ENCODE peak calls at places on chromosomes 1 and 21, in eight cellular contexts. G is cardiac muscle cell, O is tibial artery, N is Panc1, B is mucosa of descending colon, M is left ventricle myocardium inferior, X is heart right ventricle, U is IMR-90. F is an unnamed sample.

GRCh38 chr1:230540416-230540815 is 101.9 kb upstream of the COG2 start:
- DNase-seq in G (no peak), O (no peak), N (no peak), B (no peak), M (no peak), X (no peak), U (no peak), F (no peak)

GRCh38 chr1:24186711-24186992 is 437 bp downstream of the IFNLR1 start:
- DNase-seq in G (no peak), O (no peak), N (no peak), B (no peak), M (no peak), X (no peak), U (no peak), F (no peak)

GRCh38 chr1:226104671-226105121 is 42.2 kb downstream of the H3-3A start:
- DNase-seq in G (no peak), O (no peak), N (no peak), B (peak; percentile 23), M (no peak), X (no peak), U (peak; percentile 52), F (no peak)

GRCh38 chr1:61207416-61207815 is 125.1 kb downstream of the NFIA start:
- DNase-seq in G (no peak), O (no peak), N (no peak), B (no peak), M (no peak), X (no peak), U (no peak), F (no peak)

GRCh38 chr1:151838491-151839412 is 868 bp downstream of the C2CD4D start:
- DNase-seq in G (peak; percentile 8), O (no peak), N (no peak), B (no peak), M (no peak), X (no peak), U (no peak), F (no peak)

GRCh38 chr1:2396476-2396875 is 4.8 kb downstream of the RER1 start:
- DNase-seq in G (no peak), O (no peak), N (no peak), B (no peak), M (no peak), X (no peak), U (no peak), F (no peak)

GRCh38 chr21:45613881-45614280 is 29.6 kb upstream of the PCBP3 start:
- DNase-seq in G (no peak), O (peak; percentile 5), N (no peak), B (no peak), M (no peak), X (no peak), U (no peak), F (no peak)

GRCh38 chr1:9338354-9339250 is 45.9 kb downstream of the SPSB1 start:
- DNase-seq in G (no peak), O (no peak), N (no peak), B (no peak), M (no peak), X (peak; percentile 39), U (no peak), F (no peak)

GRCh38 chr1:232077809-232078208 is 451.2 kb downstream of the DISC1 start:
- DNase-seq in G (no peak), O (no peak), N (no peak), B (no peak), M (no peak), X (no peak), U (no peak), F (no peak)
- H3K4me1 ChIP-seq in G (no peaks in the 10 kb centered on the region), O (no peaks in the 10 kb centered on the region), N (no peaks in the 10 kb centered on the region), B (no peaks in the 10 kb centered on the region), M (no peaks in the 10 kb centered on the region), X (no peaks in the 10 kb centered on the region), U (no peaks in the 10 kb centered on the region), F (no peaks in the 10 kb centered on the region)

GRCh38 chr1:174161813-174162212 is 2.5 kb downstream of the RABGAP1L start:
- DNase-seq in G (no peak), O (no peak), N (no peak), B (no peak), M (no peak), X (no peak), U (no peak), F (no peak)

GRCh38 chr1:174166530-174167328 is 7.4 kb downstream of the RABGAP1L start:
- DNase-seq in G (no peak), O (no peak), N (no peak), B (no peak), M (no peak), X (no peak), U (no peak), F (no peak)

GRCh38 chr1:174167404-174167803 is 8.1 kb downstream of the RABGAP1L start:
- DNase-seq in G (no peak), O (no peak), N (no peak), B (no peak), M (no peak), X (no peak), U (no peak), F (no peak)

GRCh38 chr1:174169342-174169741 is 10.0 kb downstream of the RABGAP1L start:
- DNase-seq in G (no peak), O (no peak), N (no peak), B (no peak), M (no peak), X (no peak), U (no peak), F (no peak)

GRCh38 chr1:174165471-174166137 is 6.3 kb downstream of the RABGAP1L start:
- DNase-seq in G (no peak), O (no peak), N (no peak), B (no peak), M (peak; percentile 30), X (peak; percentile 23), U (no peak), F (no peak)
- TF ChIP-seq CTCF in G (no peak), O (no peak), N (no peak), B (no peak), M (no peak), X (no peak), U (no peak), F (no peak)

GRCh38 chr1:55129194-55129728 is 85.9 kb downstream of the USP24 start:
- DNase-seq in G (no peak), O (peak; percentile 72), N (no peak), B (no peak), M (no peak), X (peak; percentile 28), U (peak; percentile 89), F (no peak)
- H3K36me3 ChIP-seq in G (peaks cover 71% of the 10 kb centered on the region), O (peaks cover 68% of the 10 kb centered on the region), N (peaks cover 68% of the 10 kb centered on the region), B (peaks cover 16% of the 10 kb centered on the region), M (peaks cover 94% of the 10 kb centered on the region), X (peaks cover 93% of the 10 kb centered on the region), U (peaks cover 28% of the 10 kb centered on the region), F (peaks cover 92% of the 10 kb centered on the region)

GRCh38 chr1:39085174-39085573 is 59.0 kb downstream of the NDUFS5 start:
- DNase-seq in G (no peak), O (no peak), N (no peak), B (no peak), M (no peak), X (no peak), U (no peak), F (no peak)

GRCh38 chr1:39088658-39089057 is 62.5 kb downstream of the NDUFS5 start:
- DNase-seq in G (no peak), O (peak; percentile 9), N (no peak), B (no peak), M (no peak), X (no peak), U (no peak), F (no peak)

GRCh38 chr1:39087109-39087834 is 61.1 kb downstream of the NDUFS5 start:
- DNase-seq in G (no peak), O (no peak), N (no peak), B (no peak), M (no peak), X (peak; percentile 51), U (peak; percentile 76), F (no peak)

GRCh38 chr1:39084191-39084590 is 58.0 kb downstream of the NDUFS5 start:
- DNase-seq in G (no peak), O (no peak), N (no peak), B (no peak), M (no peak), X (no peak), U (no peak), F (no peak)

GRCh38 chr1:39086386-39087108 is 60.4 kb downstream of the NDUFS5 start:
- DNase-seq in G (no peak), O (no peak), N (no peak), B (no peak), M (no peak), X (no peak), U (peak; percentile 46), F (no peak)
- H3K4me1 ChIP-seq in G (peaks cover 16% of the 10 kb centered on the region), O (peaks cover 30% of the 10 kb centered on the region), N (peaks cover 2% of the 10 kb centered on the region), B (peaks cover 8% of the 10 kb centered on the region), M (peaks cover 42% of the 10 kb centered on the region), X (peaks cover 11% of the 10 kb centered on the region), U (peaks cover 13% of the 10 kb centered on the region), F (no peaks in the 10 kb centered on the region)

GRCh38 chr1:41908288-41908895 is 10.3 kb downstream of the HIVEP3 start:
- DNase-seq in G (no peak), O (no peak), N (no peak), B (no peak), M (no peak), X (no peak), U (no peak), F (no peak)

GRCh38 chr1:41902669-41903068 is 16.1 kb downstream of the HIVEP3 start:
- DNase-seq in G (no peak), O (no peak), N (no peak), B (no peak), M (no peak), X (no peak), U (no peak), F (no peak)

GRCh38 chr1:41906977-41907376 is 11.7 kb downstream of the HIVEP3 start:
- DNase-seq in G (no peak), O (no peak), N (no peak), B (no peak), M (no peak), X (no peak), U (no peak), F (no peak)

GRCh38 chr1:41905103-41905675 is 13.5 kb downstream of the HIVEP3 start:
- DNase-seq in G (no peak), O (no peak), N (no peak), B (no peak), M (no peak), X (no peak), U (no peak), F (no peak)

GRCh38 chr1:41907446-41907845 is 11.3 kb downstream of the HIVEP3 start:
- DNase-seq in G (no peak), O (no peak), N (no peak), B (no peak), M (no peak), X (no peak), U (no peak), F (no peak)
- TF ChIP-seq CTCF in G (no peak), O (no peak), N (no peak), B (no peak), M (no peak), X (no peak), U (no peak), F (no peak)

DNA sequence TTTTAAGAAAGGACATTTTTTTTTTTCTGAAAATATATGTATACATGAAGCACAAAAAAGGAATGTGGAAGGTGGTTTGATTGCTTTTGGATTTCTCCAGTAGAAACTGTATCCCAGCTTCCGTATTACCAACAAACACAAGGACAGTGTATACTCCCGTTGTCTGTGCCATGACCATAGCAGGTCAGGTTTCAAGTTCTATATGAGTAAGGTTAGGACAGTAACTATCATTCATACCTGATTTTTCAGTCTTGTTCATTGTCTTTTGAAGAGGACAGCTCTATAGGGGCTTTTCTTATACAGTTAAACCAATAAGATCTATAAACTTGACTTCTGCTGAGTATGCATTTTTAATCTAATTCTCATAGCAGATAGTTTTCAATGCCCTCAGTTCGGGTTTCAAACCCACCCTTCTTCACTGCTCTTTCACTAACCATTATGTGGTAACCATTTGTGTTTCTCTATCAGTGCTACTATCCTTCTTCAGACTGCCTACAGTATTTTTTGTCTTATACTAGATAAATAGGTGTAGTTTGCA is 19.6 kb downstream of the UBAP2L start:
- DNase-seq in G (no peak), O (no peak), N (no peak), B (no peak), M (no peak), X (no peak), U (no peak), F (no peak)
- H3K36me3 ChIP-seq in G (peaks cover 91% of the 10 kb centered on the region), O (peaks cover 62% of the 10 kb centered on the region), N (peaks cover 57% of the 10 kb centered on the region), B (peaks cover 28% of the 10 kb centered on the region), M (peaks cover 99% of the 10 kb centered on the region), X (peaks cover 100% of the 10 kb centered on the region), U (peaks cover 57% of the 10 kb centered on the region), F (peaks cover 80% of the 10 kb centered on the region)

F was measured in right atrium auricular region.